ENCODE peak calls at places on chromosomes 16 and 17, in five cellular contexts. W, B, C, Q and R are unnamed samples.

GRCh38 chr16:50740747-50741146 is 1.1 kb upstream of the CYLD start:
- DNase-seq in Q (no peak), B (no peak), C (no peak), W (no peak), R (no peak)

GRCh38 chr17:75755205-75755901 is 9.6 kb downstream of the GALK1 start:
- DNase-seq in W (no peak), C (no peak), B (no peak), Q (no peak), R (no peak)

GRCh38 chr16:67959930-67960329 is 8.5 kb downstream of the SLC12A4 start:
- DNase-seq in W (no peak), B (no peak), C (no peak), Q (no peak), R (no peak)

GRCh38 chr16:56847173-56847948 is 17.6 kb upstream of the SLC12A3 start:
- DNase-seq in B (no peak), C (no peak), W (no peak), Q (no peak), R (no peak)

GRCh38 chr16:69839240-69839688 is 77.1 kb downstream of the WWP2 start:
- DNase-seq in C (no peak), B (no peak), W (no peak), Q (no peak), R (peak; percentile 79)

GRCh38 chr16:1581804-1582203 is 30.1 kb downstream of the IFT140 start:
- DNase-seq in Q (no peak), W (no peak), C (no peak), B (no peak), R (no peak)

GRCh38 chr16:87409781-87410180 is 17.6 kb downstream of the MAP1LC3B start:
- DNase-seq in W (no peak), Q (no peak), B (no peak), C (no peak), R (no peak)

GRCh38 chr16:88973007-88973410 is 4.0 kb downstream of the CBFA2T3 start:
- DNase-seq in W (no peak), B (no peak), Q (no peak), C (peak; percentile 87), R (no peak)

GRCh38 chr16:73065617-73066313 is 17.8 kb upstream of the ZFHX3 start:
- DNase-seq in Q (no peak), B (no peak), W (peak; percentile 68), C (no peak), R (no peak)

GRCh38 chr17:66717680-66718079 is 117.2 kb upstream of the CACNG5 start:
- DNase-seq in W (no peak), B (no peak), Q (no peak), C (no peak), R (no peak)

GRCh38 chr17:82520041-82520910 is 744 bp downstream of the FOXK2 start:
- DNase-seq in C (no peak), W (no peak), Q (no peak), B (peak; percentile 29), R (no peak)

GRCh38 chr16:75039941-75040340 is 41.1 kb downstream of the ZNRF1 start:
- DNase-seq in W (no peak), Q (no peak), C (no peak), B (no peak), R (no peak)

GRCh38 chr17:82219753-82220709 is 7.4 kb upstream of the CCDC57 start:
- DNase-seq in C (no peak), W (no peak), B (no peak), Q (no peak), R (no peak)

GRCh38 chr16:30700491-30700890 is 1.5 kb downstream of the SRCAP start:
- DNase-seq in W (no peak), C (peak; percentile 72), B (no peak), Q (no peak), R (no peak)
- TF ChIP-seq CREB1 in W (no peak), C (no peak), B (no peak), Q (no peak), R (no peak)

GRCh38 chr17:38751803-38752118 is 780 bp upstream of the PSMB3 start:
- DNase-seq in Q (no peak), W (peak; percentile 90), B (peak; percentile 85), C (peak; percentile 87), R (peak; percentile 83)

GRCh38 chr17:38750312-38751121 is 2.0 kb upstream of the PSMB3 start:
- DNase-seq in B (peak; percentile 57), Q (no peak), W (peak; percentile 74), C (peak; percentile 72), R (peak; percentile 50)

GRCh38 chr17:38752119-38752929 is at the start of gene PSMB3:
- DNase-seq in W (peak; percentile 99), Q (peak; percentile 96), B (peak; percentile 93), C (peak; percentile 99), R (peak; percentile 100)

GRCh38 chr17:38750044-38750311 is 1.8 kb upstream of the PCGF2 start:
- DNase-seq in Q (no peak), C (no peak), W (no peak), B (no peak), R (no peak)

DNA sequence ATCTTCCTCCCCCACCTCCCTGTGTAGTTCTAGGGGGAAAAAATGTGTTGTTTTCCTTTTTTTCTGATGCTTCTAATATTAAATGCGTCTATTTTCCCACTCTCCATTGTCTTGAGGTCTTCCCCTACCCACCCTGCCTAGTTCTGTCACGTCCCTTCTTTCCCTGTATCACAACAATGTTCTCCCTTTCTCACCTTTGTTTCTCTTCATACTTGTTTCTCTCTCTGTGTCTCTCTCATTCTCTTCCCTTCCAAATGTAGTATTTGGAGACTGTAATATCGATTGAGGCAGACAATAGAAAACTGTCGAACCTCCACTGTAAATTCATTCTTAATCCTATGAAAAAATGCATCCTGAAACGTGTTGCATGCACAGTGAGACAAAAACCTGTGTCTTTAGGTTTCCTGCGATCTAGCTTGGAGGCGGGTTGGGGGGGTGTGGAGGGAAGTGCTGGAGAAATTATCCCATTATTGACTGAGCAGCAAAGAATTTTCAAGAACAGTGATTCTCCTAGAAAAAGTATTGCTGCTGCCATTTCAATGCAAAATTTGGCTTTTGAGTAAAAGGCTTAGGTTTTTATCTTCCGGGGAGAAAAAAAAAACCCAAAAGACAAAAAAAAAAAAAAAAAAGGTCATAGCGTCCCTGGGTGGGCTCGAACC is 1.3 kb upstream of the PSMB3 start:
- DNase-seq in Q (no peak), C (peak; percentile 71), B (no peak), W (no peak), R (no peak)
- TF ChIP-seq CREB1 in Q (no peak), C (no peak), B (no peak), W (no peak), R (no peak)

DNA sequence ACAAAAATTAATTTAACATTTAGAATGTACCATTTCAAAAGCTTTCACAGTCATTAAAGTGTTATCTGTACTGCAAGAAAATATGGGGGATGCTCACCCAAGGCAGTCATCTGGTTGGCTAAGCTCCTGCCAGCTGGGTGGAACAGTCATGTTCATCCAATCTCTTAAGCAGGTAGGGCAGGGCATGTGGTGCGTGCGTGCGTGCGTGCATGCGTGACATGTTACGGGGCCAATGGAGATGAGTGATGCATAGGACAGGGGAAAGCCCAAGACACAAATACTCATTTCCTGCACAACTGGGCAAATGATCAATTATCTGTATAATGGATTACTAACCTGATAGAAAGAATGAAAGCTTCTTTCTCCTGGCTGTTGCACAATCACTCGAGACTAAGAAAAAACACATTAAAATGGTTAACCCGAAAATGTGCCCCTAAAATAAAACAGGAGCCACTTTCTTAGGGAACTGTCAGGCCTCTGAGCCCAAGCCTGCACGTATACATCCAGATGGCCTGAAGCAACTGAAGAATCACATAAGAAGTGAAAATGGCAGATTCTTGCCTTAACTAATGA is 104.4 kb downstream of the MYO1D start:
- DNase-seq in B (no peak), W (no peak), C (no peak), Q (no peak), R (no peak)
- TF ChIP-seq CREB1 in B (no peak), W (no peak), C (no peak), Q (no peak), R (no peak)

GRCh38 chr16:77359065-77359502 is 75.8 kb downstream of the ADAMTS18 start:
- DNase-seq in W (no peak), C (no peak), Q (no peak), B (no peak), R (peak; percentile 96)
- TF ChIP-seq CREB1 in W (no peak), C (no peak), Q (no peak), B (no peak), R (peak; percentile 30)

GRCh38 chr17:61130320-61130719 is 269.3 kb upstream of the TBX2 start:
- DNase-seq in C (no peak), B (no peak), Q (no peak), W (no peak), R (no peak)
- TF ChIP-seq CREB1 in C (no peak), B (no peak), Q (no peak), W (no peak), R (no peak)

GRCh38 chr17:7468814-7469438 is 10.5 kb downstream of the ZBTB4 start:
- DNase-seq in W (no peak), C (no peak), B (no peak), Q (no peak), R (no peak)
- TF ChIP-seq CREB1 in W (no peak), C (no peak), B (no peak), Q (no peak), R (no peak)